ENCODE peak calls at places on chromosomes 7 and 10, in four cellular contexts. One of them, this sample, is unnamed.

GRCh38 chr7:91517408-91517807 is 253.2 kb downstream of the FZD1 start:
- DNase-seq in A549: no peak
- DNase-seq in stomach: no peak
- DNase-seq in heart left ventricle: no peak
- DNase-seq in this sample: no peak

GRCh38 chr7:38280000-38280399 is 6.6 kb upstream of the TARP start:
- DNase-seq in A549: no peak
- DNase-seq in stomach: no peak
- DNase-seq in heart left ventricle: no peak
- DNase-seq in this sample: no peak

GRCh38 chr10:111204880-111205279 is 128.1 kb downstream of the ADRA2A start:
- DNase-seq in A549: no peak
- DNase-seq in stomach: no peak
- DNase-seq in heart left ventricle: no peak
- DNase-seq in this sample: no peak

GRCh38 chr7:69677054-69677847 is 79.0 kb downstream of the AUTS2 start:
- DNase-seq in A549: peak
- DNase-seq in stomach: no peak
- DNase-seq in heart left ventricle: no peak
- DNase-seq in this sample: no peak

GRCh38 chr10:29687411-29688160 is 52.8 kb upstream of the SVIL start:
- DNase-seq in A549: no peak
- DNase-seq in stomach: no peak
- DNase-seq in heart left ventricle: no peak
- DNase-seq in this sample: no peak

GRCh38 chr10:49500420-49500819 is 38.5 kb downstream of the ERCC6 start:
- DNase-seq in A549: no peak
- DNase-seq in stomach: no peak
- DNase-seq in heart left ventricle: no peak
- DNase-seq in this sample: no peak

GRCh38 chr7:121450631-121451030 is 54.5 kb upstream of the FAM3C start:
- DNase-seq in A549: no peak
- DNase-seq in stomach: no peak
- DNase-seq in heart left ventricle: no peak
- DNase-seq in this sample: no peak

GRCh38 chr7:156450473-156450872 is 190.1 kb upstream of the RNF32 start:
- DNase-seq in A549: no peak
- DNase-seq in stomach: no peak
- DNase-seq in heart left ventricle: no peak
- DNase-seq in this sample: no peak

GRCh38 chr10:106997721-106998120 is 166.8 kb downstream of the SORCS1 start:
- DNase-seq in A549: no peak
- DNase-seq in stomach: no peak
- DNase-seq in heart left ventricle: no peak
- DNase-seq in this sample: no peak

GRCh38 chr7:70881470-70881869 is 250.5 kb upstream of the GALNT17 start:
- DNase-seq in A549: no peak
- DNase-seq in stomach: no peak
- DNase-seq in heart left ventricle: no peak
- DNase-seq in this sample: no peak

GRCh38 chr10:118013078-118013568 is 33.6 kb downstream of the RAB11FIP2 start:
- DNase-seq in A549: no peak
- DNase-seq in stomach: no peak
- DNase-seq in heart left ventricle: no peak
- DNase-seq in this sample: no peak

GRCh38 chr7:128200376-128200775 is 40.7 kb upstream of the LEP start:
- DNase-seq in A549: no peak
- DNase-seq in stomach: no peak
- DNase-seq in heart left ventricle: no peak
- DNase-seq in this sample: no peak

GRCh38 chr10:96130326-96130758 is 245 bp downstream of the ZNF518A start:
- DNase-seq in A549: peak
- DNase-seq in stomach: peak
- DNase-seq in heart left ventricle: peak
- DNase-seq in this sample: peak

GRCh38 chr10:107163904-107164861 is at the start of gene SORCS1:
- DNase-seq in A549: no peak
- DNase-seq in stomach: no peak
- DNase-seq in heart left ventricle: no peak
- DNase-seq in this sample: no peak

GRCh38 chr10:121952226-121952625 is 22.8 kb downstream of the NSMCE4A start:
- DNase-seq in A549: no peak
- DNase-seq in stomach: no peak
- DNase-seq in heart left ventricle: no peak
- DNase-seq in this sample: no peak

GRCh38 chr7:6656413-6656812 is 19.3 kb downstream of the ZNF316 start:
- DNase-seq in A549: no peak
- DNase-seq in stomach: no peak
- DNase-seq in heart left ventricle: no peak
- DNase-seq in this sample: no peak

GRCh38 chr7:25959168-25959734 is 192.7 kb upstream of the NFE2L3 start:
- DNase-seq in A549: no peak
- DNase-seq in stomach: no peak
- DNase-seq in heart left ventricle: no peak
- DNase-seq in this sample: no peak

GRCh38 chr10:132560248-132560731 is 22.7 kb downstream of the INPP5A start:
- DNase-seq in A549: no peak
- DNase-seq in stomach: no peak
- DNase-seq in heart left ventricle: peak
- DNase-seq in this sample: no peak

GRCh38 chr10:33183658-33184057 is 150.8 kb downstream of the NRP1 start:
- DNase-seq in A549: no peak
- DNase-seq in stomach: no peak
- DNase-seq in heart left ventricle: no peak
- DNase-seq in this sample: no peak

GRCh38 chr10:13784067-13784466 is 197.3 kb downstream of the PRPF18 start:
- DNase-seq in A549: no peak
- DNase-seq in stomach: no peak
- DNase-seq in heart left ventricle: no peak
- DNase-seq in this sample: peak

GRCh38 chr10:113053881-113054280 is 103.8 kb downstream of the TCF7L2 start:
- DNase-seq in A549: no peak
- DNase-seq in stomach: no peak
- DNase-seq in heart left ventricle: peak
- DNase-seq in this sample: no peak

GRCh38 chr10:95384011-95384704 is 93.4 kb upstream of the PDLIM1 start:
- DNase-seq in A549: no peak
- DNase-seq in stomach: no peak
- DNase-seq in heart left ventricle: no peak
- DNase-seq in this sample: no peak

GRCh38 chr7:2781636-2782035 is 62.5 kb downstream of the GNA12 start:
- DNase-seq in A549: no peak
- DNase-seq in stomach: no peak
- DNase-seq in heart left ventricle: no peak
- DNase-seq in this sample: no peak

GRCh38 chr7:158975526-158976467 is 119.4 kb downstream of the DYNC2I1 start:
- DNase-seq in A549: no peak
- DNase-seq in stomach: no peak
- DNase-seq in heart left ventricle: no peak
- DNase-seq in this sample: no peak
- H3K27ac ChIP-seq in A549: peak
- H3K27ac ChIP-seq in stomach: peak
- H3K27ac ChIP-seq in heart left ventricle: no peak
- H3K27ac ChIP-seq in this sample: no peak

GRCh38 chr10:72334832-72335393 is 19.8 kb downstream of the DNAJB12 start:
- DNase-seq in A549: no peak
- DNase-seq in stomach: peak
- DNase-seq in heart left ventricle: peak
- DNase-seq in this sample: peak
- H3K4me3 ChIP-seq in A549: no peak
- H3K4me3 ChIP-seq in stomach: no peak
- H3K4me3 ChIP-seq in heart left ventricle: no peak
- H3K4me3 ChIP-seq in this sample: peak

DNA sequence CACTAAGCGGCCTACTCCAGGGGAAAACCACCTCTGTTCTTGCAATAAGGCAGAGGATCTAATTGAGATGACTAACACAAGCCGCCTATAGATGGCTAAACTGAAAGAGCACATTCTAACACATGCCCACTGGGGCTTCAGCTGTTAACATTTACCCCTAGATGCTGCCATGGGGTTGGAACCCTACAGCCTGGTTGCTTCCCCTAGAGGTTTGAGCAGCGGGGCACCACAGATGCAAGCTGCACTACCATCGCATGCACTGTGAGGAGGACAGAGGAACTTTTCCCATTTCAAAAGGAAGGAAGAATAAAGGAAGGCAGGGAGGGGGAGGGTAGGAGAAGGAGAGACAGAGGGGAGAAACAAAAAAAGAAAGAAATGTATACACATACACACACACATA is 465.8 kb upstream of the PCDH15 start:
- DNase-seq in A549: no peak
- DNase-seq in stomach: no peak
- DNase-seq in heart left ventricle: no peak
- DNase-seq in this sample: no peak
- TF ChIP-seq CTCF in A549: no peak
- TF ChIP-seq CTCF in stomach: no peak
- TF ChIP-seq CTCF in heart left ventricle: no peak
- TF ChIP-seq CTCF in this sample: no peak

DNA sequence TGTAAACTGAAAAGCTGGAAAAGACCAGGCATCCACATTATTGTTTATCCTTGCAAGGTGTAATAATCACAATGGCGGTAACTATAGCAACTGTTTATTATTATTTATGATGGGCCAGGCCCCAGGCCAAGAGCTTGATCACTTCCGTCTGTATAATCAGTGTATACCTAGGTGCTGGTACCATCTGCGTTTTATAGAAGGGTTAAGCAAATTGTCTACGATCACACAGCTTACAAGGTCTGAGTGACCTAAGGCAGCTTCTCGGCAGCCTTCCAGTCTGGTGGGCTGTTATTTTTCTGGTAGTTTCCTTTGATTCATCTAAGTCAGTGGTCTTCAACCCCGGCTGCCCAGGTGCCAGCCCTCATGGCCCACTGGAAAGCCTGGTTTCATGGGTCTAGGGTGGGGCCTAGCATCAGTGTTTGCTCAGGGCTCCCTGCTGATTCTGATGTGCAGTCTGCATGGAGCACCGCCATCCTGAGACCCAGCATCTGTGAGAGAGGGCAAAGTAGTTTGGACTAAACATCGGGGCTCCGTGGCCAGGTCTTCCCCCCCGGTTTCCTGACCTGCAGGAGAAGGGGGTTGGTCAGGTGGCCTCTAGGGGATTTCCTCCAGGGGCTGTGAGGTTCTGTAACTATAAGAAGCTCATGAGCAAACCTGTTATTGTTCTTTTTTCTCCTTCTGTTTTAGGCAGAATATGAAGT is 146.4 kb downstream of the RGS10 start:
- DNase-seq in A549: no peak
- DNase-seq in stomach: no peak
- DNase-seq in heart left ventricle: no peak
- DNase-seq in this sample: no peak
- H3K27ac ChIP-seq in A549: no peak
- H3K27ac ChIP-seq in stomach: peak
- H3K27ac ChIP-seq in heart left ventricle: peak
- H3K27ac ChIP-seq in this sample: peak

DNA sequence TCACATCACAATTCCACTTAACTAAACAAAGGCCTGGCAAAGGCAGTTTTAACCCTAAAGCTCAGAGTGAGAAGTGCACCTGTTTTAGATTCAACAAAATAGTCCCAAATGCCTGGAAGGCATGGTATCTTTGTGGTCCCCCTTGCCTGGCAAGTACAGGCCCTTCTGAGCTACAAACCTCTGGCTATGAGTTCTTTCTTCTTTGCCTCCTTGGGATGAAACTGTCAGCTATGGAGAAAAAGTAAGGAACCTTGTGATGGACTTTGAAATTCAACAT is 244.4 kb upstream of the ETV1 start:
- DNase-seq in A549: no peak
- DNase-seq in stomach: no peak
- DNase-seq in heart left ventricle: no peak
- DNase-seq in this sample: no peak
- H3K4me3 ChIP-seq in A549: no peak
- H3K4me3 ChIP-seq in stomach: no peak
- H3K4me3 ChIP-seq in heart left ventricle: no peak
- H3K4me3 ChIP-seq in this sample: no peak

GRCh38 chr10:120827251-120827875 is 23.8 kb upstream of the WDR11 start:
- DNase-seq in A549: no peak
- DNase-seq in stomach: no peak
- DNase-seq in heart left ventricle: no peak
- DNase-seq in this sample: no peak

GRCh38 chr10:120825878-120826383 is 25.2 kb upstream of the WDR11 start:
- DNase-seq in A549: no peak
- DNase-seq in stomach: no peak
- DNase-seq in heart left ventricle: no peak
- DNase-seq in this sample: no peak

GRCh38 chr10:120823251-120823650 is 27.9 kb upstream of the WDR11 start:
- DNase-seq in A549: no peak
- DNase-seq in stomach: no peak
- DNase-seq in heart left ventricle: no peak
- DNase-seq in this sample: no peak

GRCh38 chr10:120828940-120829339 is 22.2 kb upstream of the WDR11 start:
- DNase-seq in A549: no peak
- DNase-seq in stomach: no peak
- DNase-seq in heart left ventricle: no peak
- DNase-seq in this sample: no peak

DNA sequence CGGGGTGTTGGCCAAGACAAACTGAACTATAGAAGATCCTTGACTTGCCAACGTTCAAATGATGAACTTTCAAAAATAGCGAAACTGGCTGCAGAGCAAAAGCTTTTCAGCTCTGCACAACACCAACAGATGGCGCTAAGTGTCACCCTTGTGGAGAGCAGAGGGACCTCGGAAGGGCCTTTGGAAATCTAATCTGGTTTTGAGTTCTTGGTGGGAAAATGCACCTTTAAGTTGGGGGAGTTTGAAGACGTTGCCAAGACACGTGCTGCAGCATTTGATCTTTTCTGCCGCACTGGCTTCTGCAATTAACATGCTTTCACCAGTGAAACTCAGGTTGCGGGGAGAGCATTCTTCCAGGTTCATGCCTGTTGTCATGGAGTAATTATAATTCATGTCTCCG is 26.3 kb upstream of the WDR11 start:
- DNase-seq in A549: peak
- DNase-seq in stomach: no peak
- DNase-seq in heart left ventricle: no peak
- DNase-seq in this sample: peak
- TF ChIP-seq CTCF in A549: peak
- TF ChIP-seq CTCF in stomach: no peak
- TF ChIP-seq CTCF in heart left ventricle: no peak
- TF ChIP-seq CTCF in this sample: peak

DNA sequence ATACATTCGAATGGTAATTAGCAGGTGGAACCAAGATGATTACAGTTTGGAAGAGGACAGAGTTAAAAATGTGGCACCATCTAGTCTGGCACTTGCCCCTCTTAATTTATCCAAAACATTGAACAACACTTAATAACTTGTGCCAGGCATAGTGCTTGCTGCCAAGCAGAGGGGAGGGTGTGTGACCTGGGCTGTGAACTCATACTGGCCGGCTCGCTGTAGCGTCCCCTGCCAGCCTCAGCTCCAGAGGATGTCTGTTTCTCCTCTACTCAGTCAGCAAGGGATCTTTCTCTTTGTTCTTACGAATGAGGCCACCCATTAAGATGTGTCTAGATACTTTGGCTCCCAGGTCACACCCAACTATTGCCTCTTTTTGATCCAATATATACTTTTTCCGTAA is 179.4 kb upstream of the INHBA start:
- DNase-seq in A549: no peak
- DNase-seq in stomach: no peak
- DNase-seq in heart left ventricle: no peak
- DNase-seq in this sample: no peak
- H3K27ac ChIP-seq in A549: no peak
- H3K27ac ChIP-seq in stomach: peak
- H3K27ac ChIP-seq in heart left ventricle: no peak
- H3K27ac ChIP-seq in this sample: peak

This sample was measured in Peyer's patch.